ENCODE peak calls at places on chromosomes 5 and 9, in five cellular contexts. V, R, M, I and E are unnamed samples.

GRCh38 chr5:102090770-102091169 is 205.3 kb downstream of the SLCO4C1 start:
- DNase-seq in V (peak; percentile 32), R (no peak), M (peak; percentile 66), I (no peak), E (peak; percentile 43)

GRCh38 chr5:140118294-140118936 is 4.5 kb downstream of the PURA start:
- DNase-seq in V (no peak), R (no peak), M (no peak), I (no peak), E (no peak)

GRCh38 chr9:110546411-110546871 is 33.1 kb downstream of the SVEP1 start:
- DNase-seq in V (no peak), R (no peak), M (no peak), I (no peak), E (no peak)

GRCh38 chr5:73987915-73988314 is 361.9 kb downstream of the ARHGEF28 start:
- DNase-seq in V (no peak), R (no peak), M (no peak), I (no peak), E (no peak)

GRCh38 chr5:97923997-97924396 is 741.0 kb upstream of the RIOK2 start:
- DNase-seq in V (no peak), R (peak; percentile 6), M (no peak), I (no peak), E (no peak)

GRCh38 chr9:72052122-72052521 is 8.3 kb downstream of the C9orf57 start:
- DNase-seq in V (no peak), R (no peak), M (no peak), I (no peak), E (no peak)

GRCh38 chr5:131532016-131532640 is 102.9 kb downstream of the RAPGEF6 start:
- DNase-seq in V (no peak), R (peak; percentile 26), M (no peak), I (no peak), E (peak; percentile 34)

GRCh38 chr5:168802337-168802736 is 223.2 kb upstream of the PANK3 start:
- DNase-seq in V (no peak), R (no peak), M (no peak), I (no peak), E (no peak)